ENCODE peak calls at places on chromosome 12, in ten cellular contexts. I is prostate gland, U is suprapubic skin, M is A549, P is IMR-90, V is upper lobe of left lung, O is esophagus squamous epithelium, W is adrenal gland, L is breast epithelium, K is heart left ventricle. Q is an unnamed sample.

GRCh38 chr12:26219736-26220135 is 24.4 kb downstream of the SSPN start:
- DNase-seq in I (no peak), U (no peak), M (no peak), P (no peak), V (no peak), O (no peak), W (no peak), L (no peak), K (no peak), Q (no peak)

GRCh38 chr12:130877333-130877732 is 5.5 kb downstream of the RAN start:
- DNase-seq in I (no peak), U (no peak), M (no peak), P (no peak), V (no peak), O (no peak), W (no peak), L (no peak), K (no peak), Q (no peak)

GRCh38 chr12:120960657-120961056 is 17.7 kb upstream of the HNF1A start:
- DNase-seq in I (no peak), U (no peak), M (no peak), P (no peak), V (no peak), O (no peak), W (no peak), L (no peak), K (no peak), Q (no peak)

GRCh38 chr12:19251481-19251880 is 121.9 kb downstream of the PLEKHA5 start:
- DNase-seq in I (no peak), U (no peak), M (no peak), P (no peak), V (no peak), O (no peak), W (no peak), L (no peak), K (no peak), Q (no peak)

GRCh38 chr12:108778053-108778452 is 46.7 kb upstream of the CORO1C start:
- DNase-seq in I (no peak), U (no peak), M (no peak), P (no peak), V (no peak), O (no peak), W (no peak), L (no peak), K (no peak), Q (no peak)

GRCh38 chr12:57868870-57869609 is 22.5 kb upstream of the CTDSP2 start:
- DNase-seq in I (no peak), U (no peak), M (no peak), P (no peak), V (peak; percentile 70), O (no peak), W (no peak), L (no peak), K (peak; percentile 64), Q (peak; percentile 38)

GRCh38 chr12:53754633-53755261 is 3.0 kb upstream of the CISTR start:
- DNase-seq in I (no peak), U (no peak), M (no peak), P (peak; percentile 52), V (no peak), O (no peak), W (no peak), L (no peak), K (no peak), Q (no peak)

GRCh38 chr12:53236443-53237111 is 4.6 kb upstream of the RARG start:
- DNase-seq in I (no peak), U (no peak), M (no peak), P (no peak), V (no peak), O (no peak), W (no peak), L (no peak), K (no peak), Q (no peak)

GRCh38 chr12:45615268-45615667 is 114.2 kb upstream of the ARID2 start:
- DNase-seq in I (no peak), U (no peak), M (peak; percentile 47), P (peak; percentile 81), V (no peak), O (no peak), W (no peak), L (no peak), K (no peak), Q (no peak)

GRCh38 chr12:124827588-124828184 is 36.0 kb downstream of the SCARB1 start:
- DNase-seq in I (no peak), U (no peak), M (peak; percentile 58), P (no peak), V (no peak), O (no peak), W (no peak), L (no peak), K (no peak), Q (no peak)

GRCh38 chr12:64900540-64900939 is 76.1 kb downstream of the TBC1D30 start:
- DNase-seq in I (no peak), U (no peak), M (no peak), P (peak; percentile 76), V (no peak), O (no peak), W (peak; percentile 19), L (no peak), K (no peak), Q (peak; percentile 22)

GRCh38 chr12:27814411-27814810 is 34.4 kb upstream of the MANSC4 start:
- DNase-seq in I (no peak), U (no peak), M (no peak), P (no peak), V (no peak), O (no peak), W (no peak), L (no peak), K (no peak), Q (no peak)

GRCh38 chr12:115322275-115322674 is 638.3 kb upstream of the TBX3 start:
- DNase-seq in I (no peak), U (no peak), M (no peak), P (peak; percentile 76), V (no peak), O (no peak), W (no peak), L (no peak), K (no peak), Q (no peak)

GRCh38 chr12:12461923-12462315 is 100.7 kb downstream of the DUSP16 start:
- DNase-seq in I (no peak), U (no peak), M (no peak), P (no peak), V (no peak), O (no peak), W (no peak), L (no peak), K (no peak), Q (no peak)
- TF ChIP-seq POLR2A in I (no peak), U (no peak), M (no peak), P (no peak), V (no peak), O (no peak), W (no peak), L (no peak), K (no peak), Q (no peak)

DNA sequence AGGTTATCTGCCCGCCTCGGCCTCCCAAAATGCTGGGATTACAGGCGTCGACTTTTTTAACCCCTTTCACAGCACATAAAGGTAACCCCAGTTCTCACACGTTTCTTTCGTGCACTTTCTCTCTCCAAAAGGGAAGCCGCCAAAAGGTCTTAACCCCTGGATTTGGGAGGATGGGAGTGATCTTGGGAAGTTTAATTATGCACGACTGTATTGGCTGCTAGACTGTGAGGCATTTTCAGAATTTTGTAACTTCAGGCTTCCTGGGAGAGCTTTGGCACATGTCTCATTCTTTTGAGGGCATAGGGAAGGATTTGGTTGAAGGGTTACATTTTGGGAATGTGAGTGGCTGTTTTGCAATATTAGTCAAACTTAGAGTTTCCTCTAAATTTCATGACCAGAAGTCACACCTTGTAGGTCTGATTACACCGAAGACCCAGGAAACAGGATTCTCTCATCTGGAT is 1.4 kb upstream of the SMARCC2 start:
- DNase-seq in I (no peak), U (no peak), M (peak; percentile 33), P (no peak), V (no peak), O (no peak), W (no peak), L (no peak), K (no peak), Q (no peak)
- H3K4me3 ChIP-seq in I (peak overlapping the region; percentile 85), U (peak overlapping the region; percentile 88), M (peak overlapping the region; percentile 81), P (no peak overlapping the region), V (peak overlapping the region; percentile 98), O (peak overlapping the region; percentile 86), W (no peak overlapping the region), L (peak overlapping the region; percentile 92), K (peak overlapping the region; percentile 99), Q (peak overlapping the region; percentile 85)

GRCh38 chr12:113237748-113238147 is 16.5 kb downstream of the TPCN1 start:
- DNase-seq in I (no peak), U (no peak), M (no peak), P (no peak), V (no peak), O (no peak), W (peak; percentile 16), L (no peak), K (no peak), Q (no peak)
- TF ChIP-seq POLR2A in I (no peak), U (no peak), M (no peak), P (no peak), V (no peak), O (no peak), W (no peak), L (no peak), K (no peak), Q (no peak)

GRCh38 chr12:24062642-24063245 is 113.3 kb upstream of the SOX5 start:
- DNase-seq in I (no peak), U (no peak), M (no peak), P (no peak), V (no peak), O (no peak), W (no peak), L (no peak), K (no peak), Q (no peak)

GRCh38 chr12:24055747-24056146 is 106.3 kb upstream of the SOX5 start:
- DNase-seq in I (no peak), U (no peak), M (no peak), P (no peak), V (no peak), O (no peak), W (no peak), L (no peak), K (no peak), Q (no peak)

GRCh38 chr12:24054411-24054810 is 104.9 kb upstream of the SOX5 start:
- DNase-seq in I (no peak), U (no peak), M (no peak), P (no peak), V (no peak), O (no peak), W (no peak), L (no peak), K (no peak), Q (no peak)

GRCh38 chr12:24060089-24060488 is 110.6 kb upstream of the SOX5 start:
- DNase-seq in I (no peak), U (no peak), M (no peak), P (no peak), V (no peak), O (no peak), W (no peak), L (no peak), K (no peak), Q (no peak)

DNA sequence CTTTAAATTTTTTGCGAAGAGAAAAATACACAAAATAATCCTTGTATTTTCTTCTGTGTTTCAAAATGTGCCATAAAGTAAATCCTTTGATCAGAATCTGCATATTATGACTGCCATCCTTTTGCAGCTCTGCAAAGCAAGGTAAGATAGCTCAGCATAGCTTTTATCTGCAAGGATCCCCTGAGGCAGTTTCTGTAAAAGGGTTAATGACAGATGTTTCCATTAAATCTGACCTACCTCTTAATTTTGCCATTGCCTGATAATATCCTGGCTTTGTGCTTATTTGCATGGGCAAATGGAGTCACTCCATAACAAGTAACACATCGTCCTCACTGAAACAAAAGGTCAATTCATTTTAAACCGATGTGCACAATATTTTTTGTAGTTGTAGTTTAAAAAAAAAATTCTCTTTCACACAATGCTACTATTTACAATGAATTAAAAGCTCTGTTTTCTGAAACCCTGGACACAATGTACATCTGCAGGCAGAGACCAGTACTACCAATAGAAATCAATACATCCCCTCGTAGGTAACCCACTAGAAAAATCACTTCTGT is 108.5 kb upstream of the SOX5 start:
- DNase-seq in I (no peak), U (no peak), M (no peak), P (no peak), V (no peak), O (no peak), W (no peak), L (no peak), K (no peak), Q (no peak)
- H3K4me3 ChIP-seq in I (no peak overlapping the region), U (no peak overlapping the region), M (no peak overlapping the region), P (no peak overlapping the region), V (no peak overlapping the region), O (no peak overlapping the region), W (no peak overlapping the region), L (no peak overlapping the region), K (no peak overlapping the region), Q (no peak overlapping the region)